ENCODE peak calls at places on chromosomes 4 and X, in nine cellular contexts. R, J, A, K, G, P, S, D and V are unnamed samples.

GRCh38 chr4:48963042-48963679 is 22.9 kb upstream of the CWH43 start:
- DNase-seq in K (peak), A (peak), G (peak), S (peak), J (peak), R (peak), D (peak), P (peak), V (peak)

GRCh38 chr4:42519803-42520417 is 122.6 kb downstream of the SHISA3 start:
- DNase-seq in G (no peak), S (no peak), K (peak), A (no peak), D (peak), P (peak), R (no peak), J (peak), V (peak)

GRCh38 chr4:111214371-111214770 is 591.5 kb upstream of the PITX2 start:
- DNase-seq in A (no peak), P (no peak), D (no peak), R (no peak), K (no peak), J (no peak), S (no peak), G (no peak), V (no peak)

GRCh38 chr4:87608229-87608628 is at the start of gene DSPP:
- DNase-seq in K (no peak), P (no peak), R (no peak), S (no peak), G (no peak), D (no peak), A (no peak), J (no peak), V (no peak)

GRCh38 chr4:121377065-121377464 is 3.8 kb downstream of the QRFPR start:
- DNase-seq in G (no peak), K (no peak), J (no peak), P (no peak), A (no peak), S (no peak), D (no peak), R (no peak), V (no peak)

GRCh38 chr4:159764343-159764952 is 661.6 kb downstream of the RAPGEF2 start:
- DNase-seq in D (peak), R (no peak), A (no peak), K (no peak), P (peak), J (no peak), G (no peak), S (no peak), V (no peak)

GRCh38 chr4:156608651-156609050 is 362.9 kb downstream of the PDGFC start:
- DNase-seq in K (no peak), R (no peak), P (no peak), G (no peak), D (no peak), A (no peak), S (no peak), J (no peak), V (no peak)

GRCh38 chrX:132488092-132488749 is 617 bp downstream of the MBNL3 start:
- DNase-seq in S (no peak), R (no peak), P (no peak), A (no peak), J (no peak), K (no peak), D (peak), G (no peak), V (no peak)

GRCh38 chr4:89737888-89738287 is 99.1 kb downstream of the SNCA start:
- DNase-seq in D (peak), S (no peak), K (no peak), A (no peak), G (no peak), R (no peak), P (no peak), J (no peak), V (no peak)

GRCh38 chr4:59553063-59553738 is 1646.9 kb upstream of the ADGRL3 start:
- DNase-seq in A (no peak), R (no peak), S (no peak), D (peak), K (no peak), G (no peak), J (no peak), P (peak), V (peak)

GRCh38 chrX:6729581-6729980 is 194.7 kb upstream of the VCX3A start:
- DNase-seq in S (no peak), R (no peak), P (no peak), J (no peak), A (no peak), K (no peak), G (no peak), D (no peak), V (no peak)

GRCh38 chr4:140037353-140038030 is 116.5 kb downstream of the MAML3 start:
- DNase-seq in J (no peak), D (no peak), S (no peak), G (no peak), P (peak), K (no peak), R (no peak), A (no peak), V (peak)

GRCh38 chr4:76061977-76062376 is 12.5 kb upstream of the ART3 start:
- DNase-seq in P (no peak), K (no peak), R (no peak), S (no peak), J (no peak), A (no peak), G (no peak), D (no peak), V (no peak)

GRCh38 chrX:94288325-94288724 is 614.3 kb downstream of the FAM133A start:
- DNase-seq in A (no peak), R (no peak), D (no peak), P (no peak), K (no peak), S (no peak), G (no peak), J (no peak), V (no peak)

GRCh38 chr4:80058740-80059139 is 14.3 kb downstream of the ANTXR2 start:
- DNase-seq in D (no peak), J (no peak), S (no peak), G (no peak), P (no peak), R (no peak), K (peak), A (no peak), V (no peak)

GRCh38 chrX:153646620-153647373 is at the start of gene DUSP9:
- DNase-seq in P (peak), A (no peak), J (no peak), K (no peak), D (peak), S (no peak), R (peak), G (no peak), V (no peak)

GRCh38 chr4:76979236-76979635 is 29.7 kb downstream of the SEPTIN11 start:
- DNase-seq in S (no peak), J (no peak), G (no peak), K (no peak), A (no peak), P (no peak), D (no peak), R (no peak), V (no peak)

GRCh38 chr4:114479595-114479994 is 119.0 kb upstream of the UGT8 start:
- DNase-seq in J (no peak), A (no peak), G (no peak), S (no peak), K (no peak), P (no peak), R (no peak), D (no peak), V (no peak)

GRCh38 chr4:48483006-48483776 is at the start of gene SLC10A4:
- DNase-seq in R (no peak), K (no peak), D (no peak), J (no peak), S (no peak), A (peak), P (peak), G (no peak), V (no peak)

GRCh38 chrX:139783959-139784358 is 76.0 kb upstream of the MCF2 start:
- DNase-seq in D (no peak), P (no peak), G (no peak), A (no peak), K (no peak), R (no peak), J (no peak), S (no peak), V (no peak)

GRCh38 chr4:66653937-66654336 is 891.4 kb downstream of the CENPC start:
- DNase-seq in K (no peak), A (no peak), D (no peak), P (no peak), G (no peak), R (no peak), S (no peak), J (no peak), V (no peak)

GRCh38 chrX:54930291-54931049 is 9.8 kb downstream of the TRO start:
- DNase-seq in J (no peak), A (no peak), D (no peak), P (no peak), R (no peak), G (no peak), K (no peak), S (no peak), V (no peak)

GRCh38 chr4:26319467-26320158 is 1.2 kb upstream of the RBPJ start:
- DNase-seq in G (peak), K (peak), J (peak), P (peak), S (peak), R (peak), A (peak), D (peak), V (peak)

GRCh38 chr4:173485164-173485563 is 44.9 kb downstream of the HAND2 start:
- DNase-seq in S (no peak), D (no peak), K (no peak), A (no peak), G (no peak), R (no peak), P (no peak), J (no peak), V (no peak)

DNA sequence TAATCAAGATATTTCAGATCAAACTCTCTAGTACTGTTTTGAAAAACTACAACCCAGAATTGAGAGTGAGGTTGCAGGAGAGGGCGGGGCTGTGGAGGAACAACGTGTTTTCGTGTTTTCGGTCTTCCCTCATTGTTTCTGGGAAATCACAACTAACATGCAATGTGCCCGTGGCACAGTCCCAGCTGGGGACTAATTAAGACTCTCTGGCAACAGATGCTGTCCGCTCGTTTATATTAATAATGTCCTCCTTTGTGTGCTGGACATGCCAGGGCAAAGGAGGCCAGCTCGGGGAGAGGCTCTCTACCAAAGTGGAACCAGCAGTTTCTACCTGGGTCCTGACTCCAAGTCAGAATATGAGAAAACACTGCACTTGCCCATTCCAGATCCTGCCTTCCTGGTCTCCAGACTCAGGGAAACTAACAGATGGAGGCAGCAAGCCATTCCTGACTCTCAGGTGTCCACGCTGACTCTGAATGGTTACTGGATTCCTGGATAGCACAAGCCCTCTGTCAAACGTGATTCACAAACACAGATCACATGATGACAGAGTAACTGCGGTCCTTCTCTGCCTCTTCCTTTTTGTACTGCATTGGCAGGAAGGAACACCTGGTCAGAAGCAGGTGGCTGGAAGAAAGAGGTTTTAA is 65.1 kb downstream of the COQ2 start:
- DNase-seq in S (no peak), A (no peak), K (peak), J (peak), D (peak), G (peak), P (no peak), R (no peak), V (no peak)
- H3K27ac ChIP-seq in S (no peak), A (no peak), K (peak), J (no peak), D (peak), G (peak), P (no peak), R (no peak), V (peak)

GRCh38 chr4:182560358-182560757 is 317.2 kb downstream of the TENM3 start:
- DNase-seq in R (no peak), K (no peak), S (no peak), D (no peak), A (no peak), G (no peak), P (no peak), J (no peak), V (no peak)

GRCh38 chr4:182567119-182567518 is 323.9 kb downstream of the TENM3 start:
- DNase-seq in D (no peak), S (no peak), R (no peak), J (no peak), P (no peak), A (no peak), G (no peak), K (no peak), V (no peak)

GRCh38 chr4:182562350-182562749 is 319.1 kb downstream of the TENM3 start:
- DNase-seq in S (no peak), D (no peak), K (no peak), J (no peak), A (no peak), R (no peak), P (no peak), G (no peak), V (no peak)

GRCh38 chr4:182569561-182569960 is 326.4 kb downstream of the TENM3 start:
- DNase-seq in S (no peak), D (no peak), J (no peak), G (no peak), P (no peak), K (no peak), A (no peak), R (no peak), V (no peak)

DNA sequence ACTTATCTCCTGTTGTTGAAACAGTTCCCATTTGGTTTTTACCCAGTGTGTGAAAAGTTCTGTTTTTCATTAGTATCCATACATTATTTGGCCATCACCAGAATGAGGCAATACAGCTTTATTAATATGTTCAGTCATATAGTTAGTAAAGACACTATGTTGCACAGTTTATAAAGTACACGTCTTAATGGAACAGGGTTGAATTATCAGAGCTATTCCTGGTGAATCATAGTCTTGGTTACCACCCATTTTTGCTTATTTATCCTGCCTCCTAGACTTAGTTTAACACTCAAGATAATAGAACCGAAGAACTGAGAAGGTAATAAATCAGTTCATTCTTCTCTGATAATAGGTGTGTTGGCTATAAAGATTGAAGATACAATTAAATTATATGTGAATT is 321.8 kb downstream of the TENM3 start:
- DNase-seq in K (no peak), R (no peak), G (no peak), J (no peak), P (no peak), A (no peak), D (no peak), S (no peak), V (no peak)
- H3K27ac ChIP-seq in K (no peak), R (no peak), G (no peak), J (no peak), P (no peak), A (no peak), D (no peak), S (no peak), V (no peak)

DNA sequence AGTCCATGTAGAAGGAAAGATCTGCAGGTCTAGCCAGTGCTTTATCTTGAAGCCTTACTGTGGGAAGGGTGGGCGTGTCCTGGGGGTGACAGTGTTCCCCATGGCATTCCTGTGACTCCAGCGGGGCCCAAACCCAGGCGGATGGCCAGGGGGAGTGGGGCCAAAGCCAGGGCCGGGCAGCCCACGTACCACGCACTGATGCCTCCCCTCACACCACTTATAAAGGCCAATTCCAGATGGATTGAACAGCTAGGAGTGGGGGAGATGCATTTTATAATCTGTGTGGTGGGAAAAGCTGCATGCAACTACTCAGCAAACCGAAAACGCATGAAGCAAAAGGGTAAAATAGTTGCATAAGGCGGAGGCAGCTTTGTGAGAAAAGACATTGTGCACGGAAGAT is 36.4 kb downstream of the NELFA start:
- DNase-seq in R (peak), K (no peak), P (no peak), A (no peak), S (no peak), J (no peak), D (no peak), G (no peak), V (no peak)
- H3K27ac ChIP-seq in R (no peak), K (no peak), P (no peak), A (no peak), S (no peak), J (no peak), D (no peak), G (no peak), V (no peak)

GRCh38 chrX:12946838-12947544 is 27.9 kb upstream of the TMSB4X start:
- DNase-seq in P (peak), D (peak), A (peak), S (peak), K (peak), J (peak), R (peak), G (peak), V (peak)

GRCh38 chrX:12945494-12945893 is 29.4 kb upstream of the TMSB4X start:
- DNase-seq in G (no peak), J (no peak), S (no peak), P (no peak), D (no peak), R (no peak), A (no peak), K (no peak), V (no peak)

GRCh38 chrX:12947545-12948235 is 27.2 kb upstream of the TMSB4X start:
- DNase-seq in J (no peak), A (no peak), K (no peak), P (no peak), D (no peak), R (no peak), G (no peak), S (no peak), V (no peak)

GRCh38 chrX:12948495-12948894 is 26.4 kb upstream of the TMSB4X start:
- DNase-seq in A (no peak), J (no peak), R (no peak), S (no peak), G (no peak), D (no peak), P (no peak), K (no peak), V (no peak)

DNA sequence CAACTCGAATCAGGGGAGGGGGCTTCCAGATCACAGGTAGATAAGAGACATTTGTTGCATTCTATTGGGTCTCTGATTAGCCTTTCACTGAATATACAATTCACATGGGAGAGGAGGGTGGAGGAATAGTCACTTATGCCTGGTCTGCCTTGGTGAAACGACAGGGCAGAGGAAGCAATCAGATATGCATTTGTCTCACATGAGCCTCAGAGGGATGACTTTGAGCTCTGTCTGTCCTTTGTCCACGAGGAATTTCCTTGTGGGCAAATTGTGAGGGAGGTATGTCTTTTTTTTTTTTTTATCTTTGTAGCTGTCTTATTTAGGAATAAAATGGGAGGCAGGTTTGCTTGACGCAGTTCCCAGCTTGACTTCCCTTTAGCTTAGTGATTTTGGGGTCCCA is 28.5 kb upstream of the TMSB4X start:
- DNase-seq in A (no peak), G (no peak), S (no peak), D (no peak), J (no peak), P (no peak), K (no peak), R (no peak), V (no peak)
- H3K27ac ChIP-seq in A (no peak), G (no peak), S (peak), D (no peak), J (no peak), P (peak), K (no peak), R (no peak), V (peak)

DNA sequence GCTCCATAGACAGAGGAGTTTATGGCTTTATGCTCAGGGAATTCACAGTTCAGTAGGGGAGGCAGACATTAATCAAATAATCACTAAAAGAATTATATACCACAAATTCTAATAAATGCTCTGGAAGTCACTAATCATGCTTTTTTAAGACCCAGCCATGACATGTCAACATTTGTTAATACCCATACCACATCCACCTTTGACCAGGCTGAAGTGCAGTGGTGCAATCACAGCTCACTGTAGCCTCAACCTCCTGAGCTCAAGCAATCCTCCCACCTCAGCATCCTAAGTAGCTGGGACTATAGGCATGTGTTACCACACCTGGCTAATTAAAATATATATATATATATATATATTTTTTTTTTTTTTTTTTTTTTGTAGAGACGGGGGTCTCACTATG is 12.8 kb upstream of the SCD5 start:
- DNase-seq in S (no peak), D (no peak), K (no peak), G (no peak), P (no peak), R (no peak), J (no peak), A (no peak), V (no peak)
- H3K27ac ChIP-seq in S (no peak), D (no peak), K (no peak), G (no peak), P (no peak), R (no peak), J (no peak), A (no peak), V (no peak)

DNA sequence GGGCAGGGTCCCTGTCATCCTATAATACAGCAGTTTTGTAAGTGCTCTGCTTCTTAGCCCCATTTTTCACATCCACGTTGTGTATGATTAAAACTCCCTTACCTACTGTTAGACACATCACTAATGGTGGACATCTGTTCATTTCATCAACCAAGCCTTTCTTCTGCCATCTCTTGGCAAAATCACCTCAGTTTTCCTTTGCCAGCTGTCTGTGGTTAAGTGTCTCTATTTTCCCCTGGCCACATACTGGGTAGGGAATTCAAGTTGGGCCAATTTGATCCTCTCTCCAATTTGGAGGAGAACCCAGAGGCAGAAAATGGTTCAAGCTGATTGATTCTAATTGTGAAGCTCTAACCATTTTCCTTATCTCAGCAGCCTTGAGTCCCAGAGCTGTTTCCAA is 436.1 kb downstream of the PCDH7 start:
- DNase-seq in D (no peak), S (no peak), J (no peak), A (no peak), G (no peak), P (no peak), R (no peak), K (no peak), V (no peak)
- H3K27ac ChIP-seq in D (no peak), S (no peak), J (no peak), A (no peak), G (no peak), P (no peak), R (no peak), K (no peak), V (no peak)